ENCODE peak calls at places on chromosomes 16 and 17, in seven cellular contexts. U is HCT116, M is thyroid gland, E is heart left ventricle, T is spleen, D is uterus, C is ovary. F is an unnamed sample.

GRCh38 chr16:14128097-14128496 is 57.0 kb downstream of the MRTFB start:
- DNase-seq in E (no peak), U (no peak), M (no peak), D (no peak), C (no peak), T (no peak), F (no peak)

GRCh38 chr16:11224894-11225676 is 30.9 kb downstream of the SOCS1 start:
- DNase-seq in E (no peak), T (peak; percentile 95), C (no peak), D (no peak), M (peak; percentile 35), U (no peak), F (no peak)

GRCh38 chr17:42845918-42846593 is 1.7 kb downstream of the AOC2 start:
- DNase-seq in E (no peak), C (no peak), D (no peak), U (no peak), T (peak; percentile 59), M (no peak), F (no peak)

GRCh38 chr16:30924797-30925645 is 1.6 kb downstream of the FBXL19 start:
- DNase-seq in E (no peak), T (no peak), D (no peak), U (no peak), M (no peak), C (peak; percentile 38), F (no peak)

GRCh38 chr17:38741443-38741842 is 6.7 kb downstream of the PCGF2 start:
- DNase-seq in T (no peak), M (no peak), U (no peak), D (no peak), C (no peak), E (no peak), F (no peak)

GRCh38 chr17:74358696-74359095 is 3.0 kb downstream of the BTBD17 start:
- DNase-seq in D (no peak), T (no peak), M (no peak), C (no peak), E (no peak), U (no peak), F (no peak)

GRCh38 chr17:83099570-83100181 is 20.3 kb downstream of the METRNL start:
- DNase-seq in U (no peak), T (no peak), C (no peak), M (peak; percentile 99), E (no peak), D (no peak), F (no peak)

GRCh38 chr16:3171855-3172593 is 16.0 kb upstream of the OR1F1 start:
- DNase-seq in C (no peak), T (peak; percentile 63), D (no peak), U (no peak), E (peak; percentile 49), M (no peak), F (no peak)

GRCh38 chr16:67842509-67843342 is 606 bp downstream of the THAP11 start:
- DNase-seq in E (peak; percentile 69), C (peak; percentile 50), M (peak; percentile 69), U (no peak), D (peak; percentile 47), T (peak; percentile 93), F (no peak)

DNA sequence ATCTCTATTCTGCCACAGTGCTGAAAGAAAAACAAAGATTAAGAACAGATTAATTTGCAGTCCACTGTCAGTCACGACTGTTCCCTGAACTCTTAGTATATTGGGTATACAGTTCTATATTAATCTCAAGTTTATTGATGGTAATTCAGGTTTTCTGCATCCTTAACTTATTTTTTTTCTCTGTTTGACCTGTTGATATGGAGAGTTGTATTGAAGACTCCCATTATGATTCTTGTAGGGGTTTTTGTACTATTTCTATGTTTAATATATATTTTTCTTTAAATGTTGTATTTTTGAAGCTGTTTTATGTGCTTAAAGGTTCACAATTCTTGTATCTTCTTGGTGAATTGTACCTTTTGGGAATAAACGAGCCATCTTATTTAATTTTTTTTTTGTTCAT is 3.0 kb downstream of the SPECC1 start:
- DNase-seq in M (no peak), E (no peak), T (no peak), C (no peak), U (no peak), D (no peak), F (no peak)
- TF ChIP-seq POLR2A in M (no peak), E (no peak), T (no peak), C (no peak), U (no peak), D (no peak), F (no peak)

DNA sequence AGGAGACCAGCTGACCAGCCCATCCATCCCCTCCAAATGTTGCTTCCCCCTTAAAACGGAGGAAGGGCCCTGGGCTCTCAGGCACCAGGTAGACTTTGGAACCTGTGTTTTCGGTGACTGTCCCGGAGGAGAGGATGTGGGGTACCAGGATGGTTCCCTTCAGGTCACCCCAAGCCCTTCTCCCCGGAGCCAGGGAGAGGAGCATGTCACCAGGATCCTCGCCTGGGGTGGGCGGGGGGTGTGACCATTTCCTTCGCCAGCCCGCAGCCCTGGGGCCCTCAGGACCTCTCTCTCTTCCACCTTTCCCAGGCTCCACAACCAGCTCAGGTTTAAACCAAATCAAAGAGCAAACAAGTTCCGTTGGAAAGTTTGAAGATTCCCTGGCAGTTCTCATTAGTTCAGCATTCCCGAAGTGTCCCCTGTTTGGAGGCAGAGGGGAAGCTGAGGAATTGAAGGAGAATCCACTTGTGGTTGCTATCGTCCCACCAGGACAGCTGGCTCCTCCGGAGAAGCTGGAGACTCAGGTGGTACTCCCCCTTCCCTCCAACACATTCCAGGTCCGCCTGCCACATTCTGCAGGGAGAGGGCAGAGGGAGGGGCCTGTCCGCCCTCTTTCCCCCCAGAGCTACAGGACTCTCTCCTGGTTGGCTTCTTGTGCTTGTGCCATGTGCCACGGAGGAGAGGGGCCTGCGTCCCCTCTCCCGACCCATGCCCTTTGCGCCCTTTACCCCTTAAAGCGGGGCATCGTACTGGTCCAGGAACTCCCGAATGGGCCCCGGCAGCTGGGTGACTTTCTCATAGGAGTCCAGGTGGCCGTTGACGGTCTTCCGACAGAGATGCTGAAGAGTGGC is 2.0 kb downstream of the SOCS3 start:
- DNase-seq in U (no peak), D (no peak), M (no peak), T (no peak), C (no peak), E (no peak), F (no peak)
- TF ChIP-seq POLR2A in U (no peak), D (no peak), M (no peak), T (no peak), C (no peak), E (no peak), F (no peak)

GRCh38 chr17:75822800-75823166 is 21.4 kb downstream of the UNC13D start:
- DNase-seq in T (no peak), E (no peak), U (no peak), M (no peak), C (no peak), D (no peak), F (no peak)
- TF ChIP-seq POLR2A in T (no peak), E (no peak), U (no peak), M (no peak), C (no peak), D (no peak), F (no peak)

GRCh38 chr17:72725432-72726068 is 366.9 kb downstream of the SLC39A11 start:
- DNase-seq in C (peak; percentile 12), E (no peak), T (peak; percentile 82), M (peak; percentile 61), D (no peak), U (peak; percentile 66), F (no peak)

GRCh38 chr17:72724375-72724774 is 368.1 kb downstream of the SLC39A11 start:
- DNase-seq in E (no peak), T (no peak), D (no peak), C (no peak), U (no peak), M (no peak), F (no peak)

GRCh38 chr17:72730091-72730490 is 362.4 kb downstream of the SLC39A11 start:
- DNase-seq in T (no peak), U (no peak), E (no peak), C (no peak), M (no peak), D (no peak), F (no peak)

DNA sequence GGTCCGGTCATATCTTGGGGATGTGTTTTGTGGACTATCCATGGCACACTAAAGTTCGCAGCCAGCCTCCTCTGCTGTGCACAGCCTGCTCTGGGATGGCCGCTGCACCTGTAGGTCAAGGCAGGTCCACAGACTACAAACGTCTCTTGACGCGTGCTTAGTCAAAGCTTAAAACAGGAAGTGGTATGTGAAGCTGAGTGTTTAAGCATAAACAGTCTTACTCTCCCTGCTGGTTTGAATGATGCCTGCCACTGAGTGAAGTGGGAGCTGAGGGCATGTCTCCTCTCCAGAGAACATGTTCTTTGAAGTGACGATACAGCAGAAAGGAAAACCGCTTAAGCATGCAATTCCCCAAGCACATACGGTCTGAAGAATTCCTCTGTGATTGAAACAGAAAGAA is 365.6 kb downstream of the SLC39A11 start:
- DNase-seq in E (no peak), T (no peak), M (no peak), C (no peak), U (no peak), D (no peak), F (no peak)
- TF ChIP-seq POLR2A in E (no peak), T (no peak), M (no peak), C (no peak), U (no peak), D (no peak), F (no peak)

GRCh38 chr16:1277945-1278282 is 22.0 kb downstream of the TPSD1 start:
- DNase-seq in T (no peak), M (no peak), E (no peak), U (no peak), D (no peak), C (no peak), F (no peak)
- TF ChIP-seq POLR2A in T (no peak), M (no peak), E (no peak), U (no peak), D (no peak), C (no peak), F (no peak)

F was measured in suprapubic skin.